ENCODE peak calls at places on chromosomes 12 and 14, in ten cellular contexts. Z, E, U, L, X, C, Y, O, Q and I are unnamed samples.

GRCh38 chr14:96120941-96121340 is 81.8 kb downstream of the C14orf132 start:
- DNase-seq in Z (no peak), E (no peak), U (no peak), L (no peak), X (no peak), C (no peak), Y (no peak), O (no peak), Q (no peak), I (no peak)

GRCh38 chr12:128942960-128943477 is 89.7 kb downstream of the GLT1D1 start:
- DNase-seq in Z (no peak), E (no peak), U (no peak), L (no peak), X (no peak), C (no peak), Y (no peak), O (no peak), Q (no peak), I (no peak)

GRCh38 chr14:43790681-43791080 is 716.4 kb downstream of the FSCB start:
- DNase-seq in Z (no peak), E (no peak), U (no peak), L (no peak), X (no peak), C (no peak), Y (no peak), O (no peak), Q (no peak), I (no peak)

GRCh38 chr12:96241484-96242256 is 47.5 kb downstream of the ELK3 start:
- DNase-seq in Z (peak), E (no peak), U (no peak), L (no peak), X (peak), C (no peak), Y (no peak), O (peak), Q (no peak), I (no peak)

GRCh38 chr12:43105426-43105981 is 446.5 kb downstream of the ADAMTS20 start:
- DNase-seq in Z (no peak), E (no peak), U (no peak), L (no peak), X (no peak), C (no peak), Y (no peak), O (no peak), Q (no peak), I (no peak)

GRCh38 chr12:113620437-113620976 is 148.8 kb upstream of the LHX5 start:
- DNase-seq in Z (no peak), E (no peak), U (no peak), L (no peak), X (no peak), C (no peak), Y (no peak), O (no peak), Q (no peak), I (no peak)

GRCh38 chr12:59636945-59637656 is 41.3 kb downstream of the SLC16A7 start:
- DNase-seq in Z (no peak), E (no peak), U (no peak), L (no peak), X (no peak), C (no peak), Y (no peak), O (no peak), Q (no peak), I (no peak)

GRCh38 chr14:53971501-53971900 is 14.9 kb upstream of the BMP4 start:
- DNase-seq in Z (no peak), E (no peak), U (no peak), L (no peak), X (no peak), C (no peak), Y (no peak), O (no peak), Q (no peak), I (no peak)

GRCh38 chr14:31926123-31926522 is 151.0 kb upstream of the ARHGAP5 start:
- DNase-seq in Z (no peak), E (peak), U (peak), L (no peak), X (no peak), C (no peak), Y (no peak), O (no peak), Q (no peak), I (no peak)

GRCh38 chr12:122282066-122282465 is 15.8 kb upstream of the VPS33A start:
- DNase-seq in Z (peak), E (no peak), U (peak), L (no peak), X (no peak), C (no peak), Y (no peak), O (no peak), Q (no peak), I (no peak)

GRCh38 chr12:108784270-108784669 is 53.0 kb upstream of the CORO1C start:
- DNase-seq in Z (no peak), E (no peak), U (no peak), L (no peak), X (no peak), C (no peak), Y (no peak), O (no peak), Q (no peak), I (no peak)

GRCh38 chr12:44968960-44969359 is 81.9 kb downstream of the DBX2 start:
- DNase-seq in Z (no peak), E (no peak), U (no peak), L (no peak), X (no peak), C (no peak), Y (no peak), O (no peak), Q (no peak), I (no peak)

GRCh38 chr12:22283006-22283506 is 51.5 kb downstream of the ST8SIA1 start:
- DNase-seq in Z (peak), E (no peak), U (peak), L (no peak), X (no peak), C (no peak), Y (no peak), O (no peak), Q (no peak), I (no peak)

GRCh38 chr14:75568791-75569190 is 9.6 kb upstream of the FLVCR2 start:
- DNase-seq in Z (no peak), E (no peak), U (no peak), L (no peak), X (no peak), C (no peak), Y (no peak), O (no peak), Q (no peak), I (no peak)

GRCh38 chr14:75570797-75571196 is 7.6 kb upstream of the FLVCR2 start:
- DNase-seq in Z (no peak), E (no peak), U (no peak), L (no peak), X (no peak), C (no peak), Y (no peak), O (no peak), Q (no peak), I (no peak)

GRCh38 chr14:75566321-75566720 is 12.1 kb upstream of the FLVCR2 start:
- DNase-seq in Z (no peak), E (no peak), U (peak), L (no peak), X (no peak), C (no peak), Y (no peak), O (no peak), Q (no peak), I (no peak)

GRCh38 chr14:75566752-75567151 is 11.7 kb upstream of the FLVCR2 start:
- DNase-seq in Z (no peak), E (no peak), U (no peak), L (no peak), X (no peak), C (no peak), Y (no peak), O (no peak), Q (no peak), I (no peak)

GRCh38 chr14:75568141-75568540 is 10.3 kb upstream of the FLVCR2 start:
- DNase-seq in Z (no peak), E (no peak), U (no peak), L (no peak), X (no peak), C (no peak), Y (no peak), O (no peak), Q (no peak), I (no peak)
- TF ChIP-seq CTCF in Z (no peak), E (no peak), U (no peak), L (no peak), X (no peak), C (no peak), Y (no peak), O (no peak), Q (no peak), I (no peak)

DNA sequence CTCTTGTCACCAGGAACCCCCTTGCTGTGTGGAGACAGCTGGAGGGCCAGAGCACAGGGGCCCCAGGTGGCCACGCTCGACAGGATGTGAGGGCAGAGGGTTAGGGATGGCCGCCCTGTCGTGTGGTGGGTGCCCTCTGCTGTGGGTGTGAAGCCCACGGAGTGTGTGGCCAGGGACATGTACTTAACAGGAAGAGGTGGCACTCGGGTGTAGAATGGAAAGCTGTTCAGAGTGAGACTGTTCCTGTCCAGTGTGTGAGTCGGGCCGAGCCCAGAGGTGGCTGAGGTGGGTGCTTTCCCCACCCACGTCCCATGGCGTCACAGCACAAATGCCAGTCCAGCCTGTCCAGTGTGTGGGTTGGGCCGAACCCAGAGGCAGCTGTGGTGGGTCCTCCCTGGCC is 47.1 kb downstream of the FBRSL1 start:
- DNase-seq in Z (no peak), E (no peak), U (no peak), L (no peak), X (no peak), C (no peak), Y (no peak), O (no peak), Q (no peak), I (no peak)
- TF ChIP-seq CTCF in Z (no peak), E (no peak), U (no peak), L (no peak), X (no peak), C (no peak), Y (no peak), O (no peak), Q (no peak), I (no peak)

DNA sequence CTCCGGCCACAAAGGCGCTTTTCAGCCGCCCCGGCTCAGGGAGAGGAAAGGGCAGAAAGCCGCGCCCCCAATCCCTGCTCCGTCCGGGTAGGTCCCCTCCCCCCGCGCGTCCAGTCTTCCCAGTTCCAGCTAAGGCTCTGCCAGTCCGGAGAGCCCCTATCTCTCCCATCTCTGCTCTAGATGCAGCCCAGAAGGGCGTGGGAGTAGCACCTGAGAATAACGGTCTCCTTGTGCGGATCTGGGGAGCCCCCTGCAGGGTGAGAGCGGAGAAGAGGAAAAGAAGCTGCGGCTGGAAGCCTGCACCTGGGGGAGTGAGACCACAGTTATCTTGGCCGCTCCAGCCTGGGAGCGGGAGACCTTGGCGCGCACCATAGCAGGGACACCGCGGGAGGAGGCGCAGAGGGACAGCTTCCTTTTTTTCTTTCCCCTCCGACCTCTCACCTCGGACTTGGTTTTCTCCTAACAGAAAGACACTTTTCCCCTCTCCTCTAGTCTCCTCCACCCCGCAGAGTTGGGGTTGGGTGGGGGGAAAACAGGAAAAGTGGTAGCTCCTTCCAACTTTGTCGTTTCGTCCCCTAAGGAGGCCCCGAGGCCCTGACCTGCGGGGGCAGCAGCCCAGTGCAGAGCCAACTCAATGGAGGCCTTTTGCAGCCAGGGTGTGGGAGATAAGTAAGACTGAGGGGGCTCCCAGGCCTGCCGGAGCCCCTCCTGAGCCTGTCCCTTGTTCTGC is 2.4 kb downstream of the DHH start:
- DNase-seq in Z (no peak), E (peak), U (no peak), L (peak), X (no peak), C (peak), Y (peak), O (no peak), Q (peak), I (peak)
- TF ChIP-seq CTCF in Z (peak), E (peak), U (peak), L (no peak), X (peak), C (peak), Y (no peak), O (peak), Q (peak), I (no peak)

GRCh38 chr12:32897688-32898573 is 1.4 kb upstream of the PKP2 start:
- DNase-seq in Z (no peak), E (no peak), U (no peak), L (no peak), X (no peak), C (no peak), Y (no peak), O (no peak), Q (peak), I (no peak)

GRCh38 chr12:32896438-32897275 is at the start of gene PKP2:
- DNase-seq in Z (no peak), E (peak), U (no peak), L (peak), X (peak), C (peak), Y (peak), O (peak), Q (peak), I (peak)

GRCh38 chr12:32897276-32897615 is 669 bp upstream of the PKP2 start:
- DNase-seq in Z (no peak), E (no peak), U (no peak), L (no peak), X (no peak), C (no peak), Y (no peak), O (no peak), Q (no peak), I (no peak)

GRCh38 chr12:32894566-32894965 is 2.0 kb downstream of the PKP2 start:
- DNase-seq in Z (no peak), E (no peak), U (no peak), L (no peak), X (no peak), C (no peak), Y (no peak), O (no peak), Q (no peak), I (no peak)

DNA sequence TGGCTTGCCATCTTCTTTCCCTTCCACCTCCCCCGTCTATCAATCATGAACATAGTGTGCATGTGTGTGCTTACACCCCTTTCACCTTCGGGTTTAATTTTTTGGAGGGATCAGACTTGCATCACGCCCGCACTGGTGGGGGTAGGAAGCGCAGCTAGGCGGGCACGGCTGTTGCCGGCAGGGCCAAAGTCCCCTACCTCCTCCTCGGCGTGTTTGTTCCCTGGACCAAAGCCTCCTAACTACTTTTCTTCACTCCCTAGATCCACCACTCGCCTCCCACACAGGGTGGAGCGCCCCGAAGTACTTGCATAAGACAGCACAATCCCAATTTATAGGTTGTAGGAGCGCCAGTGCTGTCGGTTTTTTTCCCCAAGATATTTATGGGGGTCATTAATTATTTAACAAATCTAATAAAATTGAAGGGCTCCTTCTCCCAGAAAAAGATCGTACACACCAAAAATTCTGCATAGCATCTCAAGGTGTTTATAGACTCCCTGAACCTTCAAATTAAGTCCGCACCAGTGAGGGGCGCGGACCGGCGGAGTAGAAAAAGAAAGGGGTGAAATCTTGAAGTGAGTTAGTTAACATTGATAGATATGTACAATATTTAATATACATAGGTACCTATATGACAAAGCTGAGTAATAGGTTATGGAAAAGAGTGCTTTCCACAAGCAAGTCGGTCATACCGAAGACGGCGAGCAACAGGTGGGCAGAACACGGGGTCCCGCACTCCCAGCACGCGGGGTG is 714 bp downstream of the PKP2 start:
- DNase-seq in Z (no peak), E (peak), U (no peak), L (peak), X (peak), C (peak), Y (peak), O (no peak), Q (peak), I (no peak)
- TF ChIP-seq CTCF in Z (no peak), E (no peak), U (no peak), L (no peak), X (no peak), C (peak), Y (no peak), O (peak), Q (peak), I (no peak)

GRCh38 chr14:74401504-74402241 is 24.3 kb downstream of the SYNDIG1L start:
- DNase-seq in Z (no peak), E (no peak), U (no peak), L (peak), X (peak), C (peak), Y (no peak), O (peak), Q (peak), I (peak)

GRCh38 chr14:74400919-74401503 is 25.0 kb downstream of the SYNDIG1L start:
- DNase-seq in Z (no peak), E (no peak), U (no peak), L (no peak), X (no peak), C (no peak), Y (no peak), O (no peak), Q (no peak), I (no peak)

GRCh38 chr14:74402264-74403251 is 23.5 kb downstream of the SYNDIG1L start:
- DNase-seq in Z (no peak), E (no peak), U (no peak), L (no peak), X (no peak), C (no peak), Y (no peak), O (peak), Q (no peak), I (peak)

GRCh38 chr14:74403619-74404417 is 22.2 kb downstream of the SYNDIG1L start:
- DNase-seq in Z (no peak), E (no peak), U (no peak), L (no peak), X (no peak), C (no peak), Y (no peak), O (peak), Q (no peak), I (no peak)

GRCh38 chr14:74400328-74400727 is 25.7 kb downstream of the SYNDIG1L start:
- DNase-seq in Z (no peak), E (peak), U (peak), L (peak), X (no peak), C (peak), Y (no peak), O (peak), Q (peak), I (no peak)
- TF ChIP-seq CTCF in Z (no peak), E (no peak), U (peak), L (no peak), X (no peak), C (peak), Y (no peak), O (no peak), Q (no peak), I (no peak)

GRCh38 chr12:111788178-111788654 is 21.5 kb downstream of the ALDH2 start:
- DNase-seq in Z (no peak), E (no peak), U (no peak), L (peak), X (peak), C (no peak), Y (no peak), O (no peak), Q (peak), I (no peak)
- TF ChIP-seq CTCF in Z (no peak), E (peak), U (peak), L (no peak), X (peak), C (peak), Y (no peak), O (peak), Q (peak), I (no peak)